ENCODE peak calls at places on chromosome 20, in five cellular contexts. One of them, this sample, is unnamed.

GRCh38 chr20:43750774-43751166 is 24.0 kb upstream of the GTSF1L start:
- DNase-seq in spleen: no peak
- DNase-seq in GM12891: no peak
- DNase-seq in heart left ventricle: no peak
- DNase-seq in ovary: no peak
- DNase-seq in this sample: no peak

GRCh38 chr20:53750827-53751393 is 157.3 kb upstream of the ZNF217 start:
- DNase-seq in spleen: no peak
- DNase-seq in ovary: no peak
- DNase-seq in heart left ventricle: no peak
- DNase-seq in GM12891: no peak
- DNase-seq in this sample: no peak

GRCh38 chr20:4112490-4113420 is 97.4 kb upstream of the RNF24 start:
- DNase-seq in GM12891: peak; percentile 24
- DNase-seq in heart left ventricle: peak; percentile 45
- DNase-seq in spleen: no peak
- DNase-seq in ovary: peak; percentile 66
- DNase-seq in this sample: no peak

GRCh38 chr20:37627060-37627766 is 66.6 kb upstream of the CTNNBL1 start:
- DNase-seq in heart left ventricle: peak; percentile 36
- DNase-seq in spleen: no peak
- DNase-seq in GM12891: peak; percentile 24
- DNase-seq in ovary: peak; percentile 50
- DNase-seq in this sample: peak; percentile 29

GRCh38 chr20:40632346-40632976 is 56.6 kb downstream of the MAFB start:
- DNase-seq in spleen: no peak
- DNase-seq in ovary: no peak
- DNase-seq in heart left ventricle: no peak
- DNase-seq in GM12891: no peak
- DNase-seq in this sample: no peak

GRCh38 chr20:59013959-59014608 is 5.1 kb upstream of the TUBB1 start:
- DNase-seq in spleen: peak; percentile 65
- DNase-seq in heart left ventricle: no peak
- DNase-seq in GM12891: no peak
- DNase-seq in ovary: no peak
- DNase-seq in this sample: no peak

GRCh38 chr20:53394433-53394832 is 199.2 kb downstream of the ZNF217 start:
- DNase-seq in spleen: no peak
- DNase-seq in GM12891: no peak
- DNase-seq in heart left ventricle: no peak
- DNase-seq in ovary: no peak
- DNase-seq in this sample: no peak

GRCh38 chr20:48550814-48551213 is 277.0 kb downstream of the PREX1 start:
- DNase-seq in spleen: no peak
- DNase-seq in ovary: no peak
- DNase-seq in GM12891: no peak
- DNase-seq in heart left ventricle: no peak
- DNase-seq in this sample: no peak

GRCh38 chr20:58829531-58829941 is 21.2 kb downstream of the GNAS-AS1 start:
- DNase-seq in GM12891: no peak
- DNase-seq in heart left ventricle: peak; percentile 48
- DNase-seq in ovary: no peak
- DNase-seq in spleen: no peak
- DNase-seq in this sample: no peak

GRCh38 chr20:37314617-37315292 is 25.3 kb downstream of the MANBAL start:
- DNase-seq in ovary: peak; percentile 69
- DNase-seq in GM12891: no peak
- DNase-seq in spleen: no peak
- DNase-seq in heart left ventricle: no peak
- DNase-seq in this sample: no peak

GRCh38 chr20:24316731-24317130 is 152.7 kb upstream of the SYNDIG1 start:
- DNase-seq in heart left ventricle: no peak
- DNase-seq in spleen: no peak
- DNase-seq in ovary: no peak
- DNase-seq in GM12891: no peak
- DNase-seq in this sample: no peak

GRCh38 chr20:8909596-8909995 is 159.3 kb upstream of the PLCB4 start:
- DNase-seq in ovary: no peak
- DNase-seq in GM12891: no peak
- DNase-seq in spleen: no peak
- DNase-seq in heart left ventricle: no peak
- DNase-seq in this sample: no peak

GRCh38 chr20:59729476-59729875 is 125.1 kb downstream of the PHACTR3 start:
- DNase-seq in heart left ventricle: no peak
- DNase-seq in GM12891: no peak
- DNase-seq in spleen: no peak
- DNase-seq in ovary: no peak
- DNase-seq in this sample: no peak

GRCh38 chr20:44422083-44422482 is 53.6 kb upstream of the TTPAL start:
- DNase-seq in heart left ventricle: no peak
- DNase-seq in GM12891: no peak
- DNase-seq in ovary: no peak
- DNase-seq in spleen: no peak
- DNase-seq in this sample: peak; percentile 54

GRCh38 chr20:16262594-16262993 is 310.7 kb downstream of the KIF16B start:
- DNase-seq in GM12891: no peak
- DNase-seq in spleen: no peak
- DNase-seq in ovary: no peak
- DNase-seq in heart left ventricle: no peak
- DNase-seq in this sample: no peak

GRCh38 chr20:37742121-37742520 is 48.3 kb downstream of the CTNNBL1 start:
- DNase-seq in GM12891: no peak
- DNase-seq in spleen: no peak
- DNase-seq in ovary: no peak
- DNase-seq in heart left ventricle: no peak
- DNase-seq in this sample: no peak

GRCh38 chr20:47684306-47685080 is 100.8 kb downstream of the SULF2 start:
- DNase-seq in spleen: no peak
- DNase-seq in GM12891: no peak
- DNase-seq in ovary: no peak
- DNase-seq in heart left ventricle: no peak
- DNase-seq in this sample: no peak

GRCh38 chr20:2023151-2023550 is 29.3 kb upstream of the PDYN start:
- DNase-seq in ovary: no peak
- DNase-seq in GM12891: no peak
- DNase-seq in spleen: no peak
- DNase-seq in heart left ventricle: no peak
- DNase-seq in this sample: no peak

GRCh38 chr20:58636396-58636982 is 14.6 kb upstream of the STX16 start:
- DNase-seq in spleen: no peak
- DNase-seq in GM12891: no peak
- DNase-seq in heart left ventricle: no peak
- DNase-seq in ovary: no peak
- DNase-seq in this sample: no peak

GRCh38 chr20:61251529-61252393 is at the start of gene CDH4:
- DNase-seq in GM12891: no peak
- DNase-seq in ovary: no peak
- DNase-seq in spleen: no peak
- DNase-seq in heart left ventricle: no peak
- DNase-seq in this sample: peak; percentile 78

GRCh38 chr20:4174909-4175308 is 159.6 kb upstream of the RNF24 start:
- DNase-seq in spleen: no peak
- DNase-seq in heart left ventricle: no peak
- DNase-seq in GM12891: no peak
- DNase-seq in ovary: no peak
- DNase-seq in this sample: no peak

GRCh38 chr20:16350465-16350864 is 222.8 kb downstream of the KIF16B start:
- DNase-seq in heart left ventricle: no peak
- DNase-seq in ovary: no peak
- DNase-seq in GM12891: no peak
- DNase-seq in spleen: no peak
- DNase-seq in this sample: peak; percentile 27

GRCh38 chr20:36199293-36200257 is 36.7 kb upstream of the AAR2 start:
- DNase-seq in spleen: peak; percentile 82
- DNase-seq in heart left ventricle: peak; percentile 73
- DNase-seq in GM12891: peak; percentile 59
- DNase-seq in ovary: peak; percentile 79
- DNase-seq in this sample: peak; percentile 83

GRCh38 chr20:59242714-59243626 is 57.4 kb upstream of the EDN3 start:
- DNase-seq in GM12891: no peak
- DNase-seq in ovary: no peak
- DNase-seq in heart left ventricle: no peak
- DNase-seq in spleen: no peak
- DNase-seq in this sample: no peak

GRCh38 chr20:62602550-62602949 is 39.8 kb upstream of the SLCO4A1 start:
- DNase-seq in GM12891: no peak
- DNase-seq in spleen: peak; percentile 90
- DNase-seq in heart left ventricle: peak; percentile 48
- DNase-seq in ovary: no peak
- DNase-seq in this sample: peak; percentile 73

GRCh38 chr20:34189572-34190163 is 51.6 kb upstream of the ASIP start:
- DNase-seq in GM12891: no peak
- DNase-seq in spleen: no peak
- DNase-seq in heart left ventricle: no peak
- DNase-seq in ovary: no peak
- DNase-seq in this sample: no peak

GRCh38 chr20:17558154-17558940 is 11.5 kb upstream of the DSTN start:
- DNase-seq in heart left ventricle: peak; percentile 69
- DNase-seq in GM12891: no peak
- DNase-seq in ovary: no peak
- DNase-seq in spleen: no peak
- DNase-seq in this sample: peak; percentile 70
- TF ChIP-seq POLR2A in heart left ventricle: no peak
- TF ChIP-seq POLR2A in GM12891: no peak
- TF ChIP-seq POLR2A in ovary: no peak
- TF ChIP-seq POLR2A in spleen: no peak
- TF ChIP-seq POLR2A in this sample: peak; percentile 66

GRCh38 chr20:38748097-38748862 is at the start of gene ACTR5:
- DNase-seq in ovary: peak; percentile 98
- DNase-seq in GM12891: peak; percentile 94
- DNase-seq in heart left ventricle: peak; percentile 93
- DNase-seq in spleen: peak; percentile 99
- DNase-seq in this sample: peak; percentile 89
- TF ChIP-seq POLR2A in ovary: peak; percentile 36
- TF ChIP-seq POLR2A in GM12891: peak; percentile 54
- TF ChIP-seq POLR2A in heart left ventricle: no peak
- TF ChIP-seq POLR2A in spleen: no peak
- TF ChIP-seq POLR2A in this sample: peak; percentile 95

GRCh38 chr20:19275630-19276071 is 63.2 kb downstream of the SLC24A3 start:
- DNase-seq in ovary: peak; percentile 87
- DNase-seq in heart left ventricle: peak; percentile 79
- DNase-seq in GM12891: no peak
- DNase-seq in spleen: no peak
- DNase-seq in this sample: no peak
- TF ChIP-seq POLR2A in ovary: no peak
- TF ChIP-seq POLR2A in heart left ventricle: no peak
- TF ChIP-seq POLR2A in GM12891: no peak
- TF ChIP-seq POLR2A in spleen: no peak
- TF ChIP-seq POLR2A in this sample: no peak

DNA sequence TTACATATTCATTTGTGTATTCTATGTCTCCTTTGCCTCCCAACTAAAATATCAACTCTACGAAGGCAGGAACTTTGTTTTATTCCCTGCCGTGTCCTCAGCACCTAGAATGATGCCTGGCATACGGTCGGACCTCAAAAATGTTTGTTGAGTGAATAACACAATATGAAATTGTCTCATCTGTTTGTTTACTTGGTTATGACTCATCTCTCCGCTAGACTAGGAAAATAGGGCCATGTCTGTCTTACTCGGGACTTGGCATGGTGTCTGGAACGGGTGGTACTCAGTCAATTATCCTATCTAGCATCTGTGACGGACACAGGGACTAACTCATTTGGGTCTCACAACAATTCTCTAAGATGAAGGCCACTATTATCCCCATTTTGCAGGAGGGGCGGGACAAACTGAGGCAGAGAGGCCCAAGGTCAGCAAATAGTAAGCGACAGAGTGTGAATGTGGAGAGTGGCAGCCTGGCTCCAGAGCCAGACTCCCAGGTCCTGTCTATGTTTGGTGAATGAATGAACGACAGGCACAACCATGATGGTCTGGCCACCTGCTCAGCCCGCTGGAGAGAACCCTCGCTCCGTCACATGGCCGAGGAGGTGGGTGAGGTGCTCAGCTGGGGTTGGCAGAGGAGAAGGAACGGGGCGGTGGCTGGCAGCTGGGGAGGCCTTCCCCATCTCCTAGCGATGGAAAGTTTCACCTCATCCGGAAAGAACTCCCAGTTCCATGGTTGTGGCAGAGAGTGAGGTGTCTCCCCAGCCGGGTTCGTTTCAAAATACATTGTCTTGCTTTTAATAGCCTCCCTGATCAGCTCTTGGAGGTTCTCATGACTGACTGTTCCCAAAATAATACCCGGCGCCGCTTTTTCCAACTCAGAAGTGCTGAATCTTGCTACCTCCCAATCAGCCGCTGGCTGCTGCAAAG is 27.6 kb upstream of the NFATC2 start:
- DNase-seq in spleen: no peak
- DNase-seq in heart left ventricle: peak; percentile 87
- DNase-seq in GM12891: no peak
- DNase-seq in ovary: no peak
- DNase-seq in this sample: no peak
- TF ChIP-seq POLR2A in spleen: no peak
- TF ChIP-seq POLR2A in heart left ventricle: no peak
- TF ChIP-seq POLR2A in GM12891: no peak
- TF ChIP-seq POLR2A in ovary: no peak
- TF ChIP-seq POLR2A in this sample: no peak

GRCh38 chr20:32218156-32218900 is 10.6 kb downstream of the POFUT1 start:
- DNase-seq in GM12891: no peak
- DNase-seq in spleen: no peak
- DNase-seq in ovary: no peak
- DNase-seq in heart left ventricle: no peak
- DNase-seq in this sample: no peak

GRCh38 chr20:32213870-32214269 is 6.2 kb downstream of the POFUT1 start:
- DNase-seq in spleen: no peak
- DNase-seq in GM12891: no peak
- DNase-seq in ovary: no peak
- DNase-seq in heart left ventricle: no peak
- DNase-seq in this sample: no peak

GRCh38 chr20:32215729-32216128 is 8.0 kb downstream of the POFUT1 start:
- DNase-seq in ovary: no peak
- DNase-seq in heart left ventricle: no peak
- DNase-seq in GM12891: no peak
- DNase-seq in spleen: no peak
- DNase-seq in this sample: no peak

GRCh38 chr20:32215147-32215546 is 7.5 kb downstream of the POFUT1 start:
- DNase-seq in GM12891: no peak
- DNase-seq in spleen: no peak
- DNase-seq in heart left ventricle: no peak
- DNase-seq in ovary: no peak
- DNase-seq in this sample: no peak

GRCh38 chr20:32216396-32217142 is 8.9 kb downstream of the POFUT1 start:
- DNase-seq in ovary: no peak
- DNase-seq in spleen: no peak
- DNase-seq in heart left ventricle: no peak
- DNase-seq in GM12891: no peak
- DNase-seq in this sample: no peak
- TF ChIP-seq POLR2A in ovary: no peak
- TF ChIP-seq POLR2A in spleen: no peak
- TF ChIP-seq POLR2A in heart left ventricle: no peak
- TF ChIP-seq POLR2A in GM12891: no peak
- TF ChIP-seq POLR2A in this sample: no peak